ENCODE peak calls at places on chromosomes 4 and X, in six cellular contexts. E is heart left ventricle, U is IMR-90, V is HL-60, O is dorsolateral prefrontal cortex, W is transverse colon. G is an unnamed sample.

GRCh38 chr4:153573881-153574807 is 108.0 kb downstream of the TMEM131L start:
- DNase-seq in E (peak), U (peak), V (no peak), O (peak), W (peak), G (peak)

GRCh38 chr4:159398236-159398638 is 295.4 kb downstream of the RAPGEF2 start:
- DNase-seq in E (peak), U (peak), V (no peak), O (no peak), W (no peak), G (peak)

GRCh38 chr4:13530823-13531608 is 13.3 kb downstream of the NKX3-2 start:
- DNase-seq in E (no peak), U (no peak), V (no peak), O (no peak), W (no peak), G (no peak)

GRCh38 chrX:73563740-73564073 is 710 bp downstream of the CHIC1 start:
- DNase-seq in E (no peak), U (no peak), V (no peak), O (no peak), W (no peak), G (peak)

GRCh38 chrX:93874554-93874953 is 200.5 kb downstream of the FAM133A start:
- DNase-seq in E (no peak), U (no peak), V (no peak), O (no peak), W (no peak), G (peak)

GRCh38 chr4:93203708-93204107 is 624.8 kb upstream of the ATOH1 start:
- DNase-seq in E (no peak), U (peak), V (no peak), O (no peak), W (no peak), G (no peak)

GRCh38 chrX:48474127-48474526 is 1.9 kb upstream of the FTSJ1 start:
- DNase-seq in E (no peak), U (no peak), V (no peak), O (no peak), W (no peak), G (no peak)

GRCh38 chrX:153336128-153336894 is 2.4 kb downstream of the ZNF275 start:
- DNase-seq in E (no peak), U (no peak), V (no peak), O (no peak), W (no peak), G (no peak)

GRCh38 chrX:46979340-46979739 is 67.1 kb downstream of the JADE3 start:
- DNase-seq in E (no peak), U (peak), V (no peak), O (no peak), W (no peak), G (peak)

GRCh38 chrX:55342533-55343501 is 78.1 kb upstream of the PAGE3 start:
- DNase-seq in E (peak), U (no peak), V (no peak), O (no peak), W (peak), G (peak)

GRCh38 chr4:26787461-26788340 is 72.9 kb upstream of the STIM2 start:
- DNase-seq in E (peak), U (peak), V (no peak), O (no peak), W (peak), G (peak)

GRCh38 chr4:2789801-2790582 is 2.9 kb upstream of the SH3BP2 start:
- DNase-seq in E (no peak), U (no peak), V (no peak), O (peak), W (no peak), G (no peak)

GRCh38 chr4:10982305-10982704 is 297.7 kb upstream of the CLNK start:
- DNase-seq in E (no peak), U (no peak), V (no peak), O (no peak), W (no peak), G (no peak)

GRCh38 chrX:131677655-131678628 is 134.1 kb downstream of the OR13H1 start:
- DNase-seq in E (peak), U (peak), V (no peak), O (peak), W (peak), G (peak)

GRCh38 chrX:48695524-48695875 is 1.0 kb upstream of the SUV39H1 start:
- DNase-seq in E (no peak), U (peak), V (no peak), O (no peak), W (no peak), G (no peak)

GRCh38 chr4:75895744-75896314 is 6.4 kb downstream of the PPEF2 start:
- DNase-seq in E (no peak), U (peak), V (no peak), O (no peak), W (no peak), G (peak)

GRCh38 chrX:105462191-105462590 is 241.7 kb upstream of the TEX13A start:
- DNase-seq in E (no peak), U (no peak), V (no peak), O (no peak), W (no peak), G (no peak)

GRCh38 chr4:4247711-4248035 is 350 bp downstream of the TMEM128 start:
- DNase-seq in E (no peak), U (peak), V (no peak), O (no peak), W (no peak), G (no peak)

GRCh38 chr4:4249876-4250275 is 1.9 kb upstream of the TMEM128 start:
- DNase-seq in E (no peak), U (no peak), V (no peak), O (no peak), W (no peak), G (no peak)

GRCh38 chr4:4248885-4249203 is 821 bp upstream of the TMEM128 start:
- DNase-seq in E (no peak), U (peak), V (no peak), O (no peak), W (no peak), G (no peak)

GRCh38 chr4:4245172-4245571 is 2.9 kb downstream of the TMEM128 start:
- DNase-seq in E (no peak), U (no peak), V (no peak), O (no peak), W (no peak), G (no peak)

GRCh38 chr4:4248036-4248884 is at the start of gene TMEM128:
- DNase-seq in E (peak), U (peak), V (peak), O (peak), W (peak), G (peak)
- TF ChIP-seq CTCF in E (no peak), U (peak), V (no peak), O (no peak), W (peak), G (no peak)

DNA sequence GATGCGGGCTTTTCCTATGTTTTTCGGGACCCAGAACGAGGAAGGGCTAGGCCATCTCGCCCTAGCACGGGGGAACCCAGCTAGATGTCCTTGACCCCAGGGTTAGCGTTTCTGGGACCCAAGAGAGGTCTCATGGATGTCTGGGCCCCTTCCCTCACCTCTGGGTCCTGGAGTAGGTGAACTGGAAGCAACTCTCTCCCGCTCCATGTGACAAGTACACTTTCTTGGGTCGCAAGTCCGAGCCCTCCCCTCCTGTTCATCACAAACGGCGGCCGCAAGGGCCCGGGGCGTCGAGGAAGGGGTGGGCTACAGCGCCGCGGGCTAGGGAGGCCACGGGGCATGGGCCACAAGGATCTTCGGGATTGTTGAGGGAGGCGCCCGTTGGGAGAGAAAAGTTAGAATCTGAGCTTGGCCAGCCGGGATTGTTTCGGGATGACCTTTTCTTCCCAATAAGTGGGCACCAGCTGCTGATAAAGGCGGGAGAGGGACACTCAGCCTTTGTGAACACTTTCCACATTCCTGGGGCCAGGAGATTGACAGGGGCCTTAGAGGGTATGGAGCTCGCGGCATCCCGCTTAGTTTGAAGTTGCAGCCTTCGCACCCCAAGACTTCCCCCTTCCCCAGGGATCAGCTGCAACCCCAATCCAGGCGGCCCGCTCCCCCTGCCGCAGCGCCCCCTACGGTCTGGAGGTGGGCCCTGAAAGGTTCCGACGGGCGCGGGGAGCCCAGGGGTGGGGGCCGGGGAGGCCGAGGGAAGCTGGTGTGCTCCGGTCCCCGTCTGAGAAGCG is 137.0 kb upstream of the ZIC3 start:
- DNase-seq in E (no peak), U (no peak), V (no peak), O (no peak), W (no peak), G (no peak)
- H3K4me3 ChIP-seq in E (peak), U (no peak), V (no peak), O (peak), W (no peak), G (no peak)

DNA sequence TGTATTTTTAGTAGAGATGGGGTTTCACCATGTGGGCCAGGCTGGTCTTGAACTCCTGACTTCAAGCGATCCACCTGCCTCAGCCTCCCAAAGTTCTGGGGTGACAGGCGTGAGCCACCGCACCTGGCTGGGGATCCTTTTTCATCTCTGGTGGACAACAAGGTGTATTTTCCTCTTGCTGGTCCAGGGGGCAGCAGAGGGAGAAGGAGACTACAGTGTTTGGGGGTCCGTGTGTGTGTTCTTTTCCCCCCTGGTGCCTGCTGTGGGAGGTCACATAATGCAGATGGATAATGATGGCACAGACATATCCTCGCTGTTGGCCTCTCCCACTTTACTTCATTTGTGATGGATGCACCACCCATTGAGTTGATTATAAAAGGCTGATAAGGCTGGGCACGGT is 39.0 kb upstream of the CD99 start:
- DNase-seq in E (no peak), U (no peak), V (no peak), O (no peak), W (no peak), G (no peak)
- TF ChIP-seq CTCF in E (no peak), U (peak), V (no peak), O (no peak), W (peak), G (peak)

GRCh38 chr4:150402968-150403367 is 179.0 kb upstream of the MAB21L2 start:
- DNase-seq in E (peak), U (peak), V (no peak), O (peak), W (peak), G (peak)

GRCh38 chr4:150395872-150396271 is 186.1 kb upstream of the MAB21L2 start:
- DNase-seq in E (no peak), U (no peak), V (no peak), O (no peak), W (no peak), G (no peak)

GRCh38 chr4:150401083-150401687 is 180.8 kb upstream of the MAB21L2 start:
- DNase-seq in E (no peak), U (no peak), V (no peak), O (no peak), W (no peak), G (no peak)
- H3K4me3 ChIP-seq in E (no peak), U (no peak), V (no peak), O (no peak), W (no peak), G (no peak)

G was measured in fibroblast of villous mesenchyme.